ENCODE peak calls at places on chromosome 1, in six cellular contexts. One of them, this sample, is unnamed.
A peak's percentile ranks its signal among the peaks of the same experiment; 100 is the strongest.

GRCh38 chr1:117598489-117598888 is 7.4 kb upstream of the TENT5C start:
- DNase-seq in IMR-90: no peak
- DNase-seq in endothelial cell of umbilical vein: no peak
- DNase-seq in K562: no peak
- DNase-seq in GM12878: no peak
- DNase-seq in H1: no peak
- DNase-seq in this sample: no peak

GRCh38 chr1:167808690-167809089 is 86.9 kb downstream of the MPZL1 start:
- DNase-seq in endothelial cell of umbilical vein: no peak
- DNase-seq in GM12878: no peak
- DNase-seq in H1: no peak
- DNase-seq in IMR-90: no peak
- DNase-seq in K562: no peak
- DNase-seq in this sample: no peak

GRCh38 chr1:100704473-100704872 is 15.1 kb upstream of the VCAM1 start:
- DNase-seq in K562: no peak
- DNase-seq in endothelial cell of umbilical vein: no peak
- DNase-seq in IMR-90: no peak
- DNase-seq in H1: no peak
- DNase-seq in GM12878: no peak
- DNase-seq in this sample: no peak

GRCh38 chr1:114080511-114081144 is 73.0 kb downstream of the SYT6 start:
- DNase-seq in GM12878: no peak
- DNase-seq in IMR-90: no peak
- DNase-seq in endothelial cell of umbilical vein: no peak
- DNase-seq in K562: peak; percentile 45
- DNase-seq in H1: no peak
- DNase-seq in this sample: no peak

GRCh38 chr1:244751271-244751895 is 84.1 kb upstream of the COX20 start:
- DNase-seq in K562: no peak
- DNase-seq in IMR-90: no peak
- DNase-seq in endothelial cell of umbilical vein: no peak
- DNase-seq in H1: no peak
- DNase-seq in GM12878: no peak
- DNase-seq in this sample: no peak

GRCh38 chr1:39277876-39278275 is 73.4 kb downstream of the MACF1 start:
- DNase-seq in IMR-90: no peak
- DNase-seq in K562: no peak
- DNase-seq in GM12878: no peak
- DNase-seq in H1: no peak
- DNase-seq in endothelial cell of umbilical vein: no peak
- DNase-seq in this sample: no peak

GRCh38 chr1:205451759-205452164 is 4.1 kb downstream of the BLACAT1 start:
- DNase-seq in GM12878: no peak
- DNase-seq in endothelial cell of umbilical vein: no peak
- DNase-seq in H1: peak; percentile 69
- DNase-seq in K562: peak; percentile 48
- DNase-seq in IMR-90: no peak
- DNase-seq in this sample: no peak

GRCh38 chr1:221708987-221709386 is 32.9 kb downstream of the DUSP10 start:
- DNase-seq in endothelial cell of umbilical vein: peak; percentile 13
- DNase-seq in K562: no peak
- DNase-seq in H1: no peak
- DNase-seq in IMR-90: peak; percentile 89
- DNase-seq in GM12878: no peak
- DNase-seq in this sample: peak; percentile 41

GRCh38 chr1:174786760-174787159 is 213.0 kb upstream of the CACYBP start:
- DNase-seq in H1: no peak
- DNase-seq in K562: no peak
- DNase-seq in GM12878: peak; percentile 45
- DNase-seq in endothelial cell of umbilical vein: no peak
- DNase-seq in IMR-90: no peak
- DNase-seq in this sample: no peak

GRCh38 chr1:53359225-53359933 is 31.5 kb upstream of the LRP8 start:
- DNase-seq in K562: no peak
- DNase-seq in endothelial cell of umbilical vein: no peak
- DNase-seq in GM12878: no peak
- DNase-seq in H1: peak; percentile 24
- DNase-seq in IMR-90: no peak
- DNase-seq in this sample: no peak

GRCh38 chr1:217067642-217068041 is 344.4 kb upstream of the ESRRG start:
- DNase-seq in H1: no peak
- DNase-seq in IMR-90: no peak
- DNase-seq in K562: no peak
- DNase-seq in GM12878: peak; percentile 3
- DNase-seq in endothelial cell of umbilical vein: no peak
- DNase-seq in this sample: no peak

GRCh38 chr1:168261390-168261789 is 19.3 kb upstream of the TBX19 start:
- DNase-seq in IMR-90: peak; percentile 65
- DNase-seq in H1: no peak
- DNase-seq in K562: no peak
- DNase-seq in endothelial cell of umbilical vein: peak; percentile 90
- DNase-seq in GM12878: no peak
- DNase-seq in this sample: no peak

GRCh38 chr1:185933580-185933979 is 199.4 kb downstream of the HMCN1 start:
- DNase-seq in endothelial cell of umbilical vein: no peak
- DNase-seq in H1: no peak
- DNase-seq in IMR-90: no peak
- DNase-seq in K562: no peak
- DNase-seq in GM12878: no peak
- DNase-seq in this sample: no peak

GRCh38 chr1:185934476-185935189 is 200.4 kb downstream of the HMCN1 start:
- DNase-seq in endothelial cell of umbilical vein: no peak
- DNase-seq in IMR-90: peak; percentile 79
- DNase-seq in GM12878: no peak
- DNase-seq in K562: no peak
- DNase-seq in H1: no peak
- DNase-seq in this sample: no peak

GRCh38 chr1:185935360-185935759 is 201.2 kb downstream of the HMCN1 start:
- DNase-seq in GM12878: no peak
- DNase-seq in H1: no peak
- DNase-seq in endothelial cell of umbilical vein: no peak
- DNase-seq in K562: no peak
- DNase-seq in IMR-90: no peak
- DNase-seq in this sample: no peak

GRCh38 chr1:185929759-185930158 is 195.6 kb downstream of the HMCN1 start:
- DNase-seq in GM12878: no peak
- DNase-seq in endothelial cell of umbilical vein: peak; percentile 68
- DNase-seq in IMR-90: peak; percentile 63
- DNase-seq in H1: no peak
- DNase-seq in K562: no peak
- DNase-seq in this sample: no peak

DNA sequence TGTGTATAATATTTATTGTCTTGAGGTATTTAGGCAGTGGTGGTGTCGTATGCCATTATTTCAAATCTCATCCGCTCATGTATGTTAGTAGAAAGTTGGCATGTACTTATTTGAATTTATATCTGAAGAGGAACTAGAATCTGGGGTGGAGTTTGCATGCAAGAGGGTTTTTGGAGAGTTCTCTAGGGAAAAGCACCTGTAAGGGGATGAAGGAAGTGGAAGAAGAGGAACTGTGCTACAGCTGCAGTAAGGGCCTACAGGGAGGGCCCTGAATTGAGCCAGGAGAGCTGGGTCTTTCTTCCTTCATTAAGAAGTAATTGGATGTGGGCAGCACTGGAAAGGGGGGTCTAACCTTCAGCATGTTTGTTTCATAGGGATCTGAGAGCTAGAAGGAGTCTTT is 197.2 kb downstream of the HMCN1 start:
- DNase-seq in GM12878: no peak
- DNase-seq in H1: no peak
- DNase-seq in K562: no peak
- DNase-seq in IMR-90: no peak
- DNase-seq in endothelial cell of umbilical vein: no peak
- DNase-seq in this sample: no peak
- TF ChIP-seq POLR2A in GM12878: no peak
- TF ChIP-seq POLR2A in H1: no peak
- TF ChIP-seq POLR2A in K562: no peak
- TF ChIP-seq POLR2A in IMR-90: no peak
- TF ChIP-seq POLR2A in endothelial cell of umbilical vein: no peak
- TF ChIP-seq POLR2A in this sample: no peak

DNA sequence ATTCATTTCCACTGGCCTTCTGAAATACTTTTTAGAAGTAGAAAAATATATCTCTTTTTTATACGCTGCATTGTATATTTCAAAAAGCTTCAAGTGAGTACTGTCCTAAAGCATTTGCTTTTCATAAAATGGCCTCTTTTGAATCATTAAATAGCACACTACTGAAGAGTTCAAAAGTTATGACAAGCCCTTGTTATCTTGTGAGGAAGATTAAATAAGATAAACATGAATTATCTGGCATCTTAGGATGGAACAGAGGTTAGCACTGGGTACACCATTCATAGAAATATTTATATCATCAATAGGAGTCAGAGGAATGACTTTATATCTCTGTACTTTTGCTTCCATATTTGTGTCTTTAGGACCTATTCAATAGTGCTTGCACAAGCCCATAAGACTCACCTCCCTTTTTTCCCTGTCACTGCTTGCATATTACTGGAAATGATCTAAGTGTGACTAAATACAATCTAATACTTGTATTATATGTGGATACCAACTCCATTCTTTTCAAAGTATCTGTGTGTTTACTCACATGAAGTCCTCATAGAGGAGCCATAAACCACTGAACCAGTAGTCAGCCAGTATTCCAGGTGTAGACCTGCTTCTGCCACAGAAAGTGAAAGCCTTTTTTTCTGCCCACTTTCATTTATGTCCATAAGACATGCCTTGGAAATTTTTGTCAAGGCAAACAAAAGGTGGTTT is 274.2 kb upstream of the C1orf105 start:
- DNase-seq in GM12878: no peak
- DNase-seq in endothelial cell of umbilical vein: no peak
- DNase-seq in IMR-90: peak; percentile 63
- DNase-seq in H1: no peak
- DNase-seq in K562: no peak
- DNase-seq in this sample: no peak
- H3K4me2 ChIP-seq in GM12878: no peak overlapping the region
- H3K4me2 ChIP-seq in endothelial cell of umbilical vein: no peak overlapping the region
- H3K4me2 ChIP-seq in IMR-90: peak overlapping the region; percentile 91
- H3K4me2 ChIP-seq in H1: no peak overlapping the region
- H3K4me2 ChIP-seq in K562: no peak overlapping the region
- H3K4me2 ChIP-seq in this sample: no peak overlapping the region

DNA sequence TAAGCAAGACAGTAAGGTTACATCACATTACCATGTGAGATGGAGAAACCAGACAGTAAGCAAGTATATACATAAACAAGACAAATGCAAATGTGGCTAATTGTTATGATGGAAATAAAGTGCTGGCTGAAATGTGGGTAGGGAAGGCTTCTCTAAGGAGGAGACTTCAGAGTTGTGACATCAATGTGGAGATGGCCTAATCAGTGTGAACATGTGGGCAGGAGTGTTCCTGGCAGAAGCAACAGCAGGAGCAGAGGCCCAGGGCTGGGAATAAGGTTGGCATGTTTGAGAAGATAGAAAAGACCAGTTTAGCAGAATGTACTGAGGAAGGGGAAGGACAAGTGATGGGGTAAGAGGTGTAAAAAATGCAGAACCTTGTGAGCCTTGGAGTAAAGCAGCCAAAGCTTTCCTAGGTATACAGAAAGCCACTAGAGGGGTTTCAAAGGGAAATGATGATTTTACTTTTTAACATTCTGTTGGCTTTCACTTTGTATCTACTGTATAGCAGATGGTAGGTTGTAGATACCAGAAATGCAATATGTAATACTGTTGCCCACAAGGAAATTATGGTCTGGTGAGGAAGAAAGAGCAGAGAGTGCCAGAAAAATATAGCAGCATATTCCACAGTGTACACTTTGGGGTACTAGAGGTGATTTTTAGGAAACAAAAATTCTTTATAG is 197.4 kb downstream of the FGGY start:
- DNase-seq in GM12878: no peak
- DNase-seq in IMR-90: no peak
- DNase-seq in endothelial cell of umbilical vein: no peak
- DNase-seq in H1: no peak
- DNase-seq in K562: no peak
- DNase-seq in this sample: no peak
- TF ChIP-seq POLR2A in GM12878: no peak
- TF ChIP-seq POLR2A in IMR-90: no peak
- TF ChIP-seq POLR2A in endothelial cell of umbilical vein: no peak
- TF ChIP-seq POLR2A in H1: no peak
- TF ChIP-seq POLR2A in K562: no peak
- TF ChIP-seq POLR2A in this sample: no peak

GRCh38 chr1:240492832-240493440 is 119.0 kb downstream of the GREM2 start:
- DNase-seq in IMR-90: peak; percentile 14
- DNase-seq in endothelial cell of umbilical vein: no peak
- DNase-seq in K562: peak; percentile 32
- DNase-seq in GM12878: no peak
- DNase-seq in H1: peak; percentile 78
- DNase-seq in this sample: peak; percentile 87
- H3K4me2 ChIP-seq in IMR-90: no peak overlapping the region
- H3K4me2 ChIP-seq in endothelial cell of umbilical vein: no peak overlapping the region
- H3K4me2 ChIP-seq in K562: peak overlapping the region; percentile 67
- H3K4me2 ChIP-seq in GM12878: no peak overlapping the region
- H3K4me2 ChIP-seq in H1: peak overlapping the region; percentile 79
- H3K4me2 ChIP-seq in this sample: peak overlapping the region; percentile 63

GRCh38 chr1:206687251-206687914 is 2.7 kb downstream of the MAPKAPK2 start:
- DNase-seq in endothelial cell of umbilical vein: no peak
- DNase-seq in H1: no peak
- DNase-seq in GM12878: no peak
- DNase-seq in K562: no peak
- DNase-seq in IMR-90: no peak
- DNase-seq in this sample: no peak

GRCh38 chr1:206684478-206685255 is at the start of gene MAPKAPK2:
- DNase-seq in K562: peak; percentile 99
- DNase-seq in endothelial cell of umbilical vein: peak; percentile 48
- DNase-seq in IMR-90: peak; percentile 61
- DNase-seq in GM12878: no peak
- DNase-seq in H1: peak; percentile 73
- DNase-seq in this sample: peak; percentile 72

GRCh38 chr1:206686486-206687249 is 2.0 kb downstream of the MAPKAPK2 start:
- DNase-seq in endothelial cell of umbilical vein: no peak
- DNase-seq in IMR-90: no peak
- DNase-seq in GM12878: no peak
- DNase-seq in K562: no peak
- DNase-seq in H1: no peak
- DNase-seq in this sample: peak; percentile 28

GRCh38 chr1:206685256-206685748 is 597 bp downstream of the MAPKAPK2 start:
- DNase-seq in K562: peak; percentile 77
- DNase-seq in IMR-90: peak; percentile 53
- DNase-seq in endothelial cell of umbilical vein: peak; percentile 22
- DNase-seq in H1: no peak
- DNase-seq in GM12878: no peak
- DNase-seq in this sample: peak; percentile 13

DNA sequence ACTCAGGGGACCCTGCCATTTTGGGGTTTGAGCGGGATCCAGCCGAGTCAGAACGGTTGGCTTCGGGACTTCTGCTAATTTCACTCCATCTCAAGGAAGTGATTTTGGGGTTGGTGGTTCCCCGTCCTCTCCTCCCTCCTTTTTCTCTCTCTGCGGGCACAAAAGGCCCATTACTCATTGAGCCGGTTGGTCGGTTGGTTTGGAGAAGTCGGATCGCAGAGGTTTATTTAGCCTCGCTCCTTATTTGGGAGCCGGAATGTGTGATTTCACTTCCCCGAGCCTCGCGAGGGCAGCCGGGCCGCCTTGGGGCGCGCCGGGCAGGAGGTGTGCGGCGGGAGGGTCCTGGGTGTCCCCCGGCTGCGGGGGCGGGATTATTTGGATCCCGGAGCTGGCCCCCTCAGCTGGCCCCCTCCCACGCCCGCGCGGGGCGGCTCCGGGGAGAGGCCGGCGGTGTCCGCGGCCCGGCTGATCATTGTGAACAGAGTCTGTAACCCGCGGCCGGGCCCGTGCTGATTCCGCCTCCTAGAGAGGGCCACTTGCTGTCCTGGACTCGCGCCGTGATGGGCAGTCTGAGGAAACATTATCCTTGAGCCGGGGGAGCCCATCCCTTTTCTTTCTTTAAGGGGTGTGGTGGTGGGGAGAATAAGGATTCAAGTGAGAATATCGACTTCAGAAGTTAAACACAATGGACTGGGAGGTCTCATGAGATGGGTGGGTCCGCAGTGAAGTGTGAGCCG is 1.2 kb downstream of the MAPKAPK2 start:
- DNase-seq in K562: peak; percentile 77
- DNase-seq in IMR-90: peak; percentile 80
- DNase-seq in GM12878: no peak
- DNase-seq in endothelial cell of umbilical vein: peak; percentile 61
- DNase-seq in H1: no peak
- DNase-seq in this sample: peak; percentile 41
- TF ChIP-seq POLR2A in K562: no peak
- TF ChIP-seq POLR2A in IMR-90: peak; percentile 93
- TF ChIP-seq POLR2A in GM12878: peak; percentile 6
- TF ChIP-seq POLR2A in endothelial cell of umbilical vein: no peak
- TF ChIP-seq POLR2A in H1: no peak
- TF ChIP-seq POLR2A in this sample: no peak

This sample was measured in A549.